ENCODE peak calls at places on chromosomes 16 and 17, in seven cellular contexts. M, Q, E, F, H, D and R are unnamed samples.

GRCh38 chr17:79349506-79350400 is 261.1 kb downstream of the RBFOX3 start:
- DNase-seq in M (no peak), Q (no peak), E (no peak), F (no peak), H (no peak), D (no peak), R (no peak)

GRCh38 chr16:81973737-81974136 is 37.5 kb downstream of the SDR42E1 start:
- DNase-seq in M (no peak), Q (no peak), E (no peak), F (no peak), H (no peak), D (no peak), R (no peak)

GRCh38 chr16:15575293-15576049 is 67.5 kb downstream of the MARF1 start:
- DNase-seq in M (no peak), Q (no peak), E (peak), F (no peak), H (no peak), D (no peak), R (no peak)

GRCh38 chr17:12821376-12821940 is 32.2 kb downstream of the ARHGAP44 start:
- DNase-seq in M (no peak), Q (no peak), E (no peak), F (no peak), H (no peak), D (no peak), R (no peak)

GRCh38 chr17:78664476-78665384 is 87.5 kb upstream of the DNAH17 start:
- DNase-seq in M (no peak), Q (no peak), E (no peak), F (no peak), H (no peak), D (no peak), R (no peak)

GRCh38 chr16:58500329-58501241 is 642 bp downstream of the NDRG4 start:
- DNase-seq in M (no peak), Q (no peak), E (no peak), F (no peak), H (no peak), D (no peak), R (no peak)

GRCh38 chr16:87806608-87807546 is 41.1 kb upstream of the KLHDC4 start:
- DNase-seq in M (peak), Q (peak), E (peak), F (no peak), H (peak), D (peak), R (peak)

GRCh38 chr16:46894011-46894672 is 10.0 kb downstream of the GPT2 start:
- DNase-seq in M (peak), Q (no peak), E (no peak), F (no peak), H (no peak), D (no peak), R (no peak)

GRCh38 chr17:42673885-42674754 is 2.7 kb downstream of the PLEKHH3 start:
- DNase-seq in M (peak), Q (no peak), E (peak), F (no peak), H (no peak), D (peak), R (peak)

GRCh38 chr16:74455213-74455612 is 33.9 kb upstream of the CLEC18B start:
- DNase-seq in M (no peak), Q (no peak), E (no peak), F (no peak), H (no peak), D (no peak), R (no peak)

DNA sequence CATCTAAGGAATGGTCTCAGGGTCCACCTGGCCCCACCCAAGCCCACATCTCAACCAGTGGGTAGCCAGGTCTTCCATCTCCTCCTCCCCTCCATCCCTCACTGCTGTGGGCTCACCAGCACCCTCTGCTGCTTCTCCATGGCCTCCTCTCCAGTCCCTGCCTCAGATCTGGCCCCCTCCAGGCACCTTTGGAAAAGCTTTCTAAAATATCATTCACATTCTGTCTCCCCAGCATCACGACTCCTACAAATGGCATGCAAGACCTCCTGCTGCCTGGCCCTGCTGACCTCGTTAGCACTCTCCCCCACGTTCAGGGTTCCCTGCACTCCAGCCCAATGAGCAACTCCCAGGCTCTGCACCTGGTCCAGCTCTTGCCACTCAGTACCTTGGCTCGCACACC is 13.7 kb downstream of the GLP2R start:
- DNase-seq in M (no peak), Q (no peak), E (no peak), F (no peak), H (no peak), D (peak), R (no peak)
- TF ChIP-seq CTCF in M (peak), Q (no peak), E (no peak), F (no peak), H (no peak), D (peak), R (no peak)

GRCh38 chr17:76124582-76125390 is 16.3 kb downstream of the FOXJ1 start:
- DNase-seq in M (no peak), Q (no peak), E (peak), F (no peak), H (no peak), D (peak), R (peak)
- TF ChIP-seq CTCF in M (no peak), Q (no peak), E (peak), F (peak), H (peak), D (no peak), R (no peak)

DNA sequence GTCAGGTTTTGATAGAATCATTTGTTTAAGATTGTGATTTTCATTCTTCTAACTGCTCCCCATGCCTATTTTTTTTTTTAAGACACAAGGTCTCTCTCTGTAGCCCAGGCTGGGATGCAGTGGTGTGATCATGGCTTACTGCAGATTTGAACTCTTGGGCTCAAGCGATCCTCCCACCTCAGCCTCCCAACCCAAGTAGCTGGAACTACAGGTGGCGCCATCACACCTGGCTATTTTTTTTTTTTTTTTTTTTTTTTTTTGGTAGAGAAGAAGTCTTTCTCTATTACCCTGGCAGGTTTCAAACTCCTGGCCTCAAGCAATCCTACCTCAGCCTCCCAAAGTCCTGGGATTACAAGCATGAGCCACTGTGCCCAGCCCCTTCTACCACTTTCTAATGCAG is 223.3 kb downstream of the CBLN1 start:
- DNase-seq in M (no peak), Q (no peak), E (peak), F (no peak), H (no peak), D (no peak), R (no peak)
- TF ChIP-seq CTCF in M (no peak), Q (no peak), E (peak), F (no peak), H (no peak), D (no peak), R (no peak)

DNA sequence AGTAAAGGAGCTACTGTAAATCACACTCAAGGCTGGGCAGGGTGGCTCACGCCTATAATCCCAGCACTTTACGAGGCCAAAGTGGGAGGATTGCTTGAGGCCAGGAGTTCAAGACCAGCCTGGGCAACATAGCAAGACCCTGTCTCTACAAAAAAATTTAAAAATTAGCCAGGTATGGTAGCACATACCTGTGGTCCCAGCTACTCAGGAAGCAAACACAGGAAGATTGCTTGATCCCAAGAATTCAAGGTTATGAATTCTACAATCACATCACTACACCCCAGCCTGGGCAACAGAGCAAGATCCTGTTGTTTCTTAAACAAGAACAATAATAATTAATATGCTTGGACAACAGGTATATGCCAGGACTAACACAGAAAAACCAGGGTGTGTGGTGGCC is 13.2 kb downstream of the RHBDL3 start:
- DNase-seq in M (no peak), Q (no peak), E (no peak), F (no peak), H (no peak), D (no peak), R (no peak)
- TF ChIP-seq CTCF in M (no peak), Q (no peak), E (no peak), F (no peak), H (no peak), D (no peak), R (no peak)

DNA sequence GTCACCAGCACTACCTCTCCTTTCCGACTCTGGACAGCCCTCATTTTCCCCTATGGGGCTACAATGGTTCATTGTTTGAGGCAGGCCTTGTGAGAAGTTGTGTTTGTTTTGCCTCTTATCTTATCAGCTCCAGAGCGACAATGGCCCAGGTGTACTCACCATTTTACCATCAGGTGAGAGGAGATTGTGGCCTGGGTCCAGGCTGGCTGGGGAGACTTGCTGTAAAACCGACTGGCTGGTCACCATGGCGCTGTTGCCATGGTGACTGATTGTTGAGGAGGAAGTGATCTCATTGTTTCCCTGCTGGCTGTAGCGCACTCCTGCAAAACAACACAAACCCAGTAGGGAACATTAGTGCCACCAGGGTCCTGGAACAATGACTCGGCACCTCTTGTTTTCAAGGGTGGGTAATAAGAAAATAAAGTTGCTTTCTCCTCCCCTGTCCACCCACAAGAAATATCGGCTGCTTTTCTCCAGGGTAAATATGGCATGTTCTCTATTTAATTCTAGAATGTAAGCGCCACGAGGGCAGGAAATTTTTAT is 34.4 kb downstream of the HNF1B start:
- DNase-seq in M (no peak), Q (no peak), E (peak), F (no peak), H (no peak), D (peak), R (no peak)
- TF ChIP-seq CTCF in M (no peak), Q (no peak), E (no peak), F (peak), H (no peak), D (no peak), R (no peak)